ENCODE peak calls at places on chromosomes 5 and 9, in six cellular contexts. Y is kidney epithelial cell, V is NCI-H774, D is Calu3, P is NCI-H1436, U is NCI-H1694 treated with DMSO at 0.1 percent for 48 hours. X is an unnamed sample.

GRCh38 chr5:155833282-155833681 is 493.7 kb upstream of the SGCD start:
- DNase-seq in D (no peak), V (no peak), P (no peak), U (peak), Y (no peak), X (no peak)

GRCh38 chr9:133784731-133785561 is 46.8 kb upstream of the SARDH start:
- DNase-seq in P (no peak), Y (no peak), V (no peak), D (no peak), U (no peak), X (no peak)

GRCh38 chr5:93246093-93246855 is 334.7 kb downstream of the NR2F1-AS1 start:
- DNase-seq in P (no peak), D (no peak), U (peak), Y (no peak), V (peak), X (no peak)

GRCh38 chr5:148740966-148741742 is 85.3 kb upstream of the ADRB2 start:
- DNase-seq in U (peak), D (peak), P (peak), Y (peak), V (peak), X (no peak)

GRCh38 chr9:133275105-133276000 is at the start of gene ABO:
- DNase-seq in P (no peak), U (no peak), Y (no peak), V (no peak), D (peak), X (no peak)

GRCh38 chr5:149543361-149544198 is 7.7 kb downstream of the CSNK1A1 start:
- DNase-seq in U (no peak), V (no peak), D (no peak), Y (no peak), P (no peak), X (no peak)

GRCh38 chr5:18078157-18078556 is 443.9 kb downstream of the TAF11L14 start:
- DNase-seq in U (no peak), D (no peak), P (no peak), V (no peak), Y (no peak), X (no peak)

GRCh38 chr9:95750725-95751644 is 124.5 kb upstream of the ERCC6L2 start:
- DNase-seq in V (no peak), U (no peak), P (no peak), D (no peak), Y (no peak), X (no peak)

GRCh38 chr5:7415123-7415522 is 19.2 kb downstream of the ADCY2 start:
- DNase-seq in U (no peak), Y (no peak), V (no peak), D (no peak), P (no peak), X (no peak)

GRCh38 chr5:33370135-33370472 is 70.7 kb upstream of the TARS1 start:
- DNase-seq in P (no peak), U (no peak), Y (peak), D (no peak), V (no peak), X (no peak)

GRCh38 chr9:84949969-84950368 is 280.4 kb downstream of the NTRK2 start:
- DNase-seq in U (no peak), V (no peak), D (no peak), P (no peak), Y (no peak), X (no peak)

GRCh38 chr5:149166128-149166527 is 24.8 kb downstream of the ABLIM3 start:
- DNase-seq in D (no peak), U (no peak), P (no peak), Y (no peak), V (no peak), X (no peak)

X was measured in NCI-H2107.